ENCODE peak calls at places on chromosomes 7 and 10, in seven cellular contexts. One of them, this sample, is unnamed. For H3K27me3, the result is how much of the 10 kb centered on the place peaks cover.

GRCh38 chr10:77857272-77857671 is 69.3 kb downstream of the DLG5 start:
- DNase-seq in dorsolateral prefrontal cortex: no peak
- DNase-seq in cardiac muscle cell: no peak
- DNase-seq in NT2/D1: no peak
- DNase-seq in SJSA1: no peak
- DNase-seq in BJ: no peak
- DNase-seq in effector memory CD4-positive, alpha-beta T cell: no peak
- DNase-seq in this sample: no peak

GRCh38 chr7:116793795-116794360 is 68.5 kb upstream of the CAPZA2 start:
- DNase-seq in dorsolateral prefrontal cortex: no peak
- DNase-seq in cardiac muscle cell: no peak
- DNase-seq in NT2/D1: no peak
- DNase-seq in SJSA1: no peak
- DNase-seq in BJ: no peak
- DNase-seq in effector memory CD4-positive, alpha-beta T cell: no peak
- DNase-seq in this sample: no peak

GRCh38 chr10:7558036-7558435 is 108.7 kb downstream of the ITIH5 start:
- DNase-seq in dorsolateral prefrontal cortex: no peak
- DNase-seq in cardiac muscle cell: no peak
- DNase-seq in NT2/D1: no peak
- DNase-seq in SJSA1: peak
- DNase-seq in BJ: no peak
- DNase-seq in effector memory CD4-positive, alpha-beta T cell: no peak
- DNase-seq in this sample: no peak

GRCh38 chr7:95472521-95473160 is 13.1 kb upstream of the ASB4 start:
- DNase-seq in dorsolateral prefrontal cortex: no peak
- DNase-seq in cardiac muscle cell: peak
- DNase-seq in NT2/D1: no peak
- DNase-seq in SJSA1: no peak
- DNase-seq in BJ: no peak
- DNase-seq in effector memory CD4-positive, alpha-beta T cell: no peak
- DNase-seq in this sample: no peak

GRCh38 chr10:46290101-46290884 is 3.5 kb downstream of the ANTXRL start:
- DNase-seq in dorsolateral prefrontal cortex: no peak
- DNase-seq in cardiac muscle cell: no peak
- DNase-seq in NT2/D1: no peak
- DNase-seq in SJSA1: no peak
- DNase-seq in BJ: no peak
- DNase-seq in effector memory CD4-positive, alpha-beta T cell: no peak
- DNase-seq in this sample: no peak

GRCh38 chr7:45217358-45217757 is 59.8 kb downstream of the RAMP3 start:
- DNase-seq in dorsolateral prefrontal cortex: no peak
- DNase-seq in cardiac muscle cell: peak
- DNase-seq in NT2/D1: peak
- DNase-seq in SJSA1: no peak
- DNase-seq in BJ: no peak
- DNase-seq in effector memory CD4-positive, alpha-beta T cell: no peak
- DNase-seq in this sample: no peak

GRCh38 chr10:11437391-11438241 is 173.8 kb downstream of the USP6NL start:
- DNase-seq in dorsolateral prefrontal cortex: no peak
- DNase-seq in cardiac muscle cell: no peak
- DNase-seq in NT2/D1: no peak
- DNase-seq in SJSA1: no peak
- DNase-seq in BJ: no peak
- DNase-seq in effector memory CD4-positive, alpha-beta T cell: no peak
- DNase-seq in this sample: no peak

GRCh38 chr10:71038921-71039320 is 150.6 kb upstream of the PCBD1 start:
- DNase-seq in dorsolateral prefrontal cortex: no peak
- DNase-seq in cardiac muscle cell: no peak
- DNase-seq in NT2/D1: no peak
- DNase-seq in SJSA1: no peak
- DNase-seq in BJ: no peak
- DNase-seq in effector memory CD4-positive, alpha-beta T cell: no peak
- DNase-seq in this sample: no peak

GRCh38 chr7:55111007-55111406 is 92.2 kb downstream of the EGFR start:
- DNase-seq in dorsolateral prefrontal cortex: no peak
- DNase-seq in cardiac muscle cell: peak
- DNase-seq in NT2/D1: no peak
- DNase-seq in SJSA1: peak
- DNase-seq in BJ: peak
- DNase-seq in effector memory CD4-positive, alpha-beta T cell: no peak
- DNase-seq in this sample: no peak
- H3K27me3 ChIP-seq in dorsolateral prefrontal cortex: under half
- H3K27me3 ChIP-seq in cardiac muscle cell: under half
- H3K27me3 ChIP-seq in NT2/D1: under half
- H3K27me3 ChIP-seq in SJSA1: under half
- H3K27me3 ChIP-seq in BJ: under half
- H3K27me3 ChIP-seq in effector memory CD4-positive, alpha-beta T cell: under half
- H3K27me3 ChIP-seq in this sample: under half

GRCh38 chr10:89203237-89203636 is 3.9 kb downstream of the CH25H start:
- DNase-seq in dorsolateral prefrontal cortex: no peak
- DNase-seq in cardiac muscle cell: no peak
- DNase-seq in NT2/D1: no peak
- DNase-seq in SJSA1: peak
- DNase-seq in BJ: no peak
- DNase-seq in effector memory CD4-positive, alpha-beta T cell: no peak
- DNase-seq in this sample: no peak

GRCh38 chr10:89201345-89202032 is 5.6 kb downstream of the CH25H start:
- DNase-seq in dorsolateral prefrontal cortex: no peak
- DNase-seq in cardiac muscle cell: no peak
- DNase-seq in NT2/D1: no peak
- DNase-seq in SJSA1: no peak
- DNase-seq in BJ: no peak
- DNase-seq in effector memory CD4-positive, alpha-beta T cell: no peak
- DNase-seq in this sample: no peak

GRCh38 chr10:89206402-89207180 is 526 bp downstream of the CH25H start:
- DNase-seq in dorsolateral prefrontal cortex: peak
- DNase-seq in cardiac muscle cell: peak
- DNase-seq in NT2/D1: no peak
- DNase-seq in SJSA1: no peak
- DNase-seq in BJ: no peak
- DNase-seq in effector memory CD4-positive, alpha-beta T cell: no peak
- DNase-seq in this sample: no peak

GRCh38 chr10:89204621-89205020 is 2.5 kb downstream of the CH25H start:
- DNase-seq in dorsolateral prefrontal cortex: no peak
- DNase-seq in cardiac muscle cell: no peak
- DNase-seq in NT2/D1: no peak
- DNase-seq in SJSA1: no peak
- DNase-seq in BJ: no peak
- DNase-seq in effector memory CD4-positive, alpha-beta T cell: no peak
- DNase-seq in this sample: no peak

DNA sequence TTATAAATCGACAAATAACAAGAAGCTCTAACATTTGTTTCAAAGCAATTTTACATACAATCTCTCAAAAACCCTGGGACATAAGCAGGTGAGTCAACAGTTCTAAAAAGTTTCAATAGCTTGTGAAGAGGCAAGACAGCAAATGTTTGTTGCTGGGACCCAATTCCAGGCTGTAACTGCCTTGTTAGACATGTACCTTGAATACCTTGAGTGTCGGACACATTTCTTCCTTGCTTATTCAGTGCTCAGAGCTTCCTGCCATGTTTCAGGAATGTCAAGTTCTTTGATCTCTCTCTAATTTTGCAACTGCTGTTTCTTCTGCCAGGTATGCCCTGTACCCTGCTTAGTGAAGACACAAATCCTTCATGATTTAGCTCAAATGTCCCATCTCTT is 5.1 kb downstream of the CH25H start:
- DNase-seq in dorsolateral prefrontal cortex: no peak
- DNase-seq in cardiac muscle cell: no peak
- DNase-seq in NT2/D1: no peak
- DNase-seq in SJSA1: no peak
- DNase-seq in BJ: no peak
- DNase-seq in effector memory CD4-positive, alpha-beta T cell: no peak
- DNase-seq in this sample: no peak
- H3K27me3 ChIP-seq in dorsolateral prefrontal cortex: under half
- H3K27me3 ChIP-seq in cardiac muscle cell: half or more
- H3K27me3 ChIP-seq in NT2/D1: under half
- H3K27me3 ChIP-seq in SJSA1: under half
- H3K27me3 ChIP-seq in BJ: under half
- H3K27me3 ChIP-seq in effector memory CD4-positive, alpha-beta T cell: under half
- H3K27me3 ChIP-seq in this sample: under half

GRCh38 chr10:103580422-103580821 is 86.9 kb downstream of the NEURL1 start:
- DNase-seq in dorsolateral prefrontal cortex: no peak
- DNase-seq in cardiac muscle cell: no peak
- DNase-seq in NT2/D1: no peak
- DNase-seq in SJSA1: no peak
- DNase-seq in BJ: no peak
- DNase-seq in effector memory CD4-positive, alpha-beta T cell: no peak
- DNase-seq in this sample: no peak
- H3K27me3 ChIP-seq in dorsolateral prefrontal cortex: under half
- H3K27me3 ChIP-seq in cardiac muscle cell: under half
- H3K27me3 ChIP-seq in NT2/D1: under half
- H3K27me3 ChIP-seq in SJSA1: under half
- H3K27me3 ChIP-seq in BJ: under half
- H3K27me3 ChIP-seq in effector memory CD4-positive, alpha-beta T cell: under half
- H3K27me3 ChIP-seq in this sample: under half

GRCh38 chr10:129033790-129034272 is 433.2 kb upstream of the MGMT start:
- DNase-seq in dorsolateral prefrontal cortex: no peak
- DNase-seq in cardiac muscle cell: no peak
- DNase-seq in NT2/D1: no peak
- DNase-seq in SJSA1: no peak
- DNase-seq in BJ: no peak
- DNase-seq in effector memory CD4-positive, alpha-beta T cell: no peak
- DNase-seq in this sample: no peak
- H3K27me3 ChIP-seq in dorsolateral prefrontal cortex: half or more
- H3K27me3 ChIP-seq in cardiac muscle cell: under half
- H3K27me3 ChIP-seq in NT2/D1: under half
- H3K27me3 ChIP-seq in SJSA1: under half
- H3K27me3 ChIP-seq in BJ: under half
- H3K27me3 ChIP-seq in effector memory CD4-positive, alpha-beta T cell: under half
- H3K27me3 ChIP-seq in this sample: under half

GRCh38 chr10:100713049-100713858 is 32.1 kb upstream of the PAX2 start:
- DNase-seq in dorsolateral prefrontal cortex: no peak
- DNase-seq in cardiac muscle cell: peak
- DNase-seq in NT2/D1: no peak
- DNase-seq in SJSA1: no peak
- DNase-seq in BJ: no peak
- DNase-seq in effector memory CD4-positive, alpha-beta T cell: no peak
- DNase-seq in this sample: no peak

GRCh38 chr10:100709146-100709545 is 36.2 kb upstream of the PAX2 start:
- DNase-seq in dorsolateral prefrontal cortex: no peak
- DNase-seq in cardiac muscle cell: no peak
- DNase-seq in NT2/D1: no peak
- DNase-seq in SJSA1: no peak
- DNase-seq in BJ: no peak
- DNase-seq in effector memory CD4-positive, alpha-beta T cell: no peak
- DNase-seq in this sample: no peak

GRCh38 chr10:100707261-100707848 is 38.0 kb upstream of the PAX2 start:
- DNase-seq in dorsolateral prefrontal cortex: no peak
- DNase-seq in cardiac muscle cell: no peak
- DNase-seq in NT2/D1: no peak
- DNase-seq in SJSA1: no peak
- DNase-seq in BJ: no peak
- DNase-seq in effector memory CD4-positive, alpha-beta T cell: no peak
- DNase-seq in this sample: no peak

GRCh38 chr10:100709655-100710054 is 35.7 kb upstream of the PAX2 start:
- DNase-seq in dorsolateral prefrontal cortex: no peak
- DNase-seq in cardiac muscle cell: no peak
- DNase-seq in NT2/D1: no peak
- DNase-seq in SJSA1: no peak
- DNase-seq in BJ: no peak
- DNase-seq in effector memory CD4-positive, alpha-beta T cell: no peak
- DNase-seq in this sample: no peak

DNA sequence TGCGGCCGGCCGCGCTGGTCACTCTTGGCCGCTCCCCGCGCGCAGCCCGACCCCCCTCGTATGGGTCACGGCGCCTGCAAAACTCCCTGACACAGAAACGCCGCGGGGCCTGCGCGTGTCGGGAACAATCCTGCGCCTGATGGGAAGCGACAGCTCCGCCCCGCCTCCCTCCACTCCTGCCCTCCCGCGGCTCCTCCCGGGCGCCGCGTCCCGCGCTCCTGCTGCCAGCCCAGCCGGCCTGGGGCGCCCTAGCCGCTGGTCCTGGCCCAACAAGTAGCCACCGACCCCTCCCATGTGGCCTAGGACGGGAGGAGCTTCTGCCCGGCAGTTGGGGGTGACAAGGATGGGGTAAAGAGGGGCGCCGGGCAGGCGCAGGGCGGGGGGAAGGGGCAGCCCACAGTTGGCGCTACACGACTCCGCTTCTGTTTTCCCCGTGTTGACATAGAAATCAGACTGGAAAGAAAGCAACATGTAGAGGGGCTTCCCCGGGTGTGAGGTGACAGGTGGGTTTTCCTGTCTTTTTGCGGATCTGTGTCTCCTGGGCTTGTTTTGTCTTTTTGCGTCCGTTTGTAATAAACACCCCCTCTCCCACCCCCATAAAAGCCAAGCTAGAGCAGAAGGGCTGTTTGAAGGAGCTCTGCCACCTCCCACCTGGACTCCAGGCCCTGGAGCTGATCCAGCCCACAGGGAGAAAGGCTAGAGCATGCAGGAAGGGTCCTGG is 35.1 kb upstream of the PAX2 start:
- DNase-seq in dorsolateral prefrontal cortex: no peak
- DNase-seq in cardiac muscle cell: peak
- DNase-seq in NT2/D1: no peak
- DNase-seq in SJSA1: no peak
- DNase-seq in BJ: no peak
- DNase-seq in effector memory CD4-positive, alpha-beta T cell: no peak
- DNase-seq in this sample: no peak
- H3K27me3 ChIP-seq in dorsolateral prefrontal cortex: half or more
- H3K27me3 ChIP-seq in cardiac muscle cell: half or more
- H3K27me3 ChIP-seq in NT2/D1: half or more
- H3K27me3 ChIP-seq in SJSA1: half or more
- H3K27me3 ChIP-seq in BJ: under half
- H3K27me3 ChIP-seq in effector memory CD4-positive, alpha-beta T cell: half or more
- H3K27me3 ChIP-seq in this sample: under half

GRCh38 chr7:129643545-129644170 is 32.1 kb downstream of the NRF1 start:
- DNase-seq in dorsolateral prefrontal cortex: no peak
- DNase-seq in cardiac muscle cell: no peak
- DNase-seq in NT2/D1: no peak
- DNase-seq in SJSA1: no peak
- DNase-seq in BJ: no peak
- DNase-seq in effector memory CD4-positive, alpha-beta T cell: no peak
- DNase-seq in this sample: no peak

GRCh38 chr7:129644634-129645230 is 33.2 kb downstream of the NRF1 start:
- DNase-seq in dorsolateral prefrontal cortex: no peak
- DNase-seq in cardiac muscle cell: peak
- DNase-seq in NT2/D1: no peak
- DNase-seq in SJSA1: peak
- DNase-seq in BJ: no peak
- DNase-seq in effector memory CD4-positive, alpha-beta T cell: no peak
- DNase-seq in this sample: peak

GRCh38 chr7:129646369-129647021 is 35.0 kb downstream of the NRF1 start:
- DNase-seq in dorsolateral prefrontal cortex: no peak
- DNase-seq in cardiac muscle cell: no peak
- DNase-seq in NT2/D1: no peak
- DNase-seq in SJSA1: no peak
- DNase-seq in BJ: no peak
- DNase-seq in effector memory CD4-positive, alpha-beta T cell: no peak
- DNase-seq in this sample: no peak

GRCh38 chr7:129640400-129640799 is 28.9 kb downstream of the NRF1 start:
- DNase-seq in dorsolateral prefrontal cortex: no peak
- DNase-seq in cardiac muscle cell: no peak
- DNase-seq in NT2/D1: no peak
- DNase-seq in SJSA1: no peak
- DNase-seq in BJ: no peak
- DNase-seq in effector memory CD4-positive, alpha-beta T cell: no peak
- DNase-seq in this sample: no peak

GRCh38 chr7:129642871-129643515 is 31.5 kb downstream of the NRF1 start:
- DNase-seq in dorsolateral prefrontal cortex: no peak
- DNase-seq in cardiac muscle cell: peak
- DNase-seq in NT2/D1: no peak
- DNase-seq in SJSA1: no peak
- DNase-seq in BJ: no peak
- DNase-seq in effector memory CD4-positive, alpha-beta T cell: no peak
- DNase-seq in this sample: no peak
- H3K27me3 ChIP-seq in dorsolateral prefrontal cortex: under half
- H3K27me3 ChIP-seq in cardiac muscle cell: under half
- H3K27me3 ChIP-seq in NT2/D1: under half
- H3K27me3 ChIP-seq in SJSA1: under half
- H3K27me3 ChIP-seq in BJ: under half
- H3K27me3 ChIP-seq in effector memory CD4-positive, alpha-beta T cell: under half
- H3K27me3 ChIP-seq in this sample: under half